ENCODE peak calls at places on chromosomes 4 and X, in five cellular contexts. X is tibial artery, O is thoracic aorta, T is foreskin fibroblast, B is HL-60. I is an unnamed sample.

GRCh38 chrX:51694254-51694653 is 11.6 kb upstream of the CENPVL2 start:
- DNase-seq in O (no peak), B (no peak), T (no peak), X (no peak), I (no peak)

GRCh38 chr4:154643493-154643892 is 31.0 kb upstream of the FGG start:
- DNase-seq in B (no peak), T (peak), O (no peak), X (no peak), I (no peak)

GRCh38 chrX:7706032-7706431 is 136.9 kb upstream of the VCX start:
- DNase-seq in T (peak), B (no peak), O (no peak), X (no peak), I (no peak)

GRCh38 chr4:14269824-14270223 is 642.3 kb upstream of the BOD1L1 start:
- DNase-seq in B (no peak), T (no peak), O (no peak), X (peak), I (no peak)

GRCh38 chr4:8819421-8820177 is 52.0 kb downstream of the HMX1 start:
- DNase-seq in T (no peak), O (no peak), B (no peak), X (no peak), I (no peak)

GRCh38 chr4:25865586-25865985 is 2.8 kb upstream of the SEL1L3 start:
- DNase-seq in B (no peak), T (no peak), O (no peak), X (no peak), I (peak)

GRCh38 chrX:40169193-40170086 is 71.7 kb upstream of the BCOR start:
- DNase-seq in X (no peak), B (no peak), O (no peak), T (peak), I (peak)

GRCh38 chr4:162131256-162131655 is 32.5 kb downstream of the FSTL5 start:
- DNase-seq in B (no peak), O (no peak), X (no peak), T (peak), I (no peak)

GRCh38 chr4:13592220-13592619 is 35.3 kb downstream of the BOD1L1 start:
- DNase-seq in T (no peak), X (no peak), B (no peak), O (no peak), I (no peak)

GRCh38 chrX:151082077-151082948 is 94.1 kb upstream of the GPR50 start:
- DNase-seq in X (peak), T (peak), O (peak), B (no peak), I (no peak)

GRCh38 chr4:158856852-158857251 is 88.0 kb downstream of the FNIP2 start:
- DNase-seq in O (no peak), T (peak), B (no peak), X (no peak), I (peak)
- TF ChIP-seq CTCF in O (peak), T (peak), B (no peak), X (peak), I (peak)

DNA sequence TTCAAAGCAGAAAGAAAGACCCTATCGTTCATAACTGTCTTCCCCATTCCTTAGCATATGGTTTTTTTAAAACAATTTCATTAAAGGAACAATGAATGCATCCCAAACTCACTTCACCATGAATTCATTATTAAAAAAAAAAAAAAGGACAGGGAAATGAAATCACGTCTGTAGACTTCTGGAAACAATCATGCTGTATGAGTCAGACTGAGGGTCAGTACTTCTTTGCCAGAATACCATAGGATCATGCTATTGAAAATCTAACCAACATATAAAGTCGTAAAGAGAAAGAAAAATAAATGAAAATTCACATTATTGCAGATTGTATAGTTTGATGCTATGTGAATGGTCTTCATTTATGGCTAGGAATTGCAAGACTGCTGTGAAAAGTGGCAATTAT is 144.4 kb downstream of the PCDH18 start:
- DNase-seq in B (no peak), T (peak), X (no peak), O (no peak), I (no peak)
- H3K4me3 ChIP-seq in B (no peak), T (no peak), X (no peak), O (no peak), I (no peak)

GRCh38 chr4:45437381-45437780 is 686.5 kb downstream of the GABRG1 start:
- DNase-seq in B (no peak), O (no peak), T (no peak), X (no peak), I (no peak)

GRCh38 chr4:45438047-45438446 is 685.8 kb downstream of the GABRG1 start:
- DNase-seq in X (no peak), O (no peak), T (no peak), B (no peak), I (no peak)

GRCh38 chr4:45442466-45442865 is 681.4 kb downstream of the GABRG1 start:
- DNase-seq in O (no peak), B (no peak), T (no peak), X (no peak), I (no peak)
- TF ChIP-seq CTCF in O (no peak), B (no peak), T (no peak), X (no peak), I (peak)

DNA sequence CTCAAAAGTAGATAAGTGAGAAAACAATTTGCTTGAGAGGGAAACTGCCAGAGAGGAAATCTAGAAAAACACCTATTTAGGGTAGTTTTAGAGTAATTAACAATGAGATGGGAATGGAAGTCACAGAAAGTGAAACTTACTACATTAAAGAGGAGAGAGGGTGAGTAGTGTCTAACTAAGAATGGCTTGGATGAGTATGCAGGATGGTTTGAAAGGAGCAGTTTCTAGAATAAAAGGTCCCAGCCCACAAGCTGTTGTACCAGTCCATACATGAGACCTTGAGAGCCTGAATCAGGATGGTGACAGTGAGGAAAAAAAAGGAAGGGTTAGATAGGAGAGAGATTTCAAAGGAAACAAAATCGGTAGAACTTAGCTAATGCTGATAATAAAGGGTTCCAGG is 1.3 kb downstream of the GAR1 start:
- DNase-seq in O (no peak), B (no peak), T (no peak), X (no peak), I (no peak)
- H3K4me3 ChIP-seq in O (peak), B (peak), T (peak), X (no peak), I (peak)